ENCODE peak calls at places on chromosomes 1 and 21, in four cellular contexts. W, Y, B and I are unnamed samples.

GRCh38 chr1:36924282-36924791 is 110.0 kb downstream of the GRIK3 start:
- DNase-seq in W (peak), Y (peak), B (peak), I (no peak)

GRCh38 chr1:228107636-228108035 is 1.5 kb downstream of the MRPL55 start:
- DNase-seq in W (no peak), Y (no peak), B (no peak), I (no peak)

GRCh38 chr21:33661146-33661545 is 18.8 kb downstream of the ITSN1 start:
- DNase-seq in W (no peak), Y (peak), B (no peak), I (no peak)

GRCh38 chr1:37622131-37622530 is 12.6 kb downstream of the RSPO1 start:
- DNase-seq in W (no peak), Y (no peak), B (peak), I (no peak)

GRCh38 chr1:110948038-110948810 is 15.5 kb downstream of the LRIF1 start:
- DNase-seq in W (no peak), Y (peak), B (no peak), I (no peak)

GRCh38 chr1:234782821-234783220 is 172.8 kb upstream of the IRF2BP2 start:
- DNase-seq in W (no peak), Y (no peak), B (peak), I (no peak)

GRCh38 chr1:200139661-200140250 is 112.2 kb downstream of the NR5A2 start:
- DNase-seq in W (peak), Y (peak), B (peak), I (peak)

GRCh38 chr21:31874817-31875216 is 2.0 kb downstream of the HUNK start:
- DNase-seq in W (no peak), Y (peak), B (peak), I (no peak)

GRCh38 chr1:99598738-99599411 is 47.0 kb upstream of the PALMD start:
- DNase-seq in W (no peak), Y (no peak), B (no peak), I (no peak)

GRCh38 chr21:26881504-26882228 is 36.5 kb upstream of the ADAMTS1 start:
- DNase-seq in W (peak), Y (peak), B (peak), I (no peak)

GRCh38 chr1:116373451-116374339 is 651 bp downstream of the ATP1A1 start:
- DNase-seq in W (peak), Y (peak), B (peak), I (no peak)

GRCh38 chr1:99266731-99267130 is 2.4 kb downstream of the PLPPR4 start:
- DNase-seq in W (no peak), Y (peak), B (no peak), I (no peak)

GRCh38 chr21:28734522-28735175 is 258.0 kb downstream of the LTN1 start:
- DNase-seq in W (no peak), Y (no peak), B (no peak), I (no peak)

GRCh38 chr1:55196433-55197035 is 18.6 kb downstream of the USP24 start:
- DNase-seq in W (no peak), Y (peak), B (no peak), I (no peak)
- TF ChIP-seq EZH2phosphoT487 in W (no peak), Y (no peak), B (no peak), I (no peak)

GRCh38 chr1:40185951-40186864 is 25.0 kb downstream of the RLF start:
- DNase-seq in W (no peak), Y (peak), B (no peak), I (no peak)
- TF ChIP-seq EZH2phosphoT487 in W (no peak), Y (no peak), B (no peak), I (no peak)

DNA sequence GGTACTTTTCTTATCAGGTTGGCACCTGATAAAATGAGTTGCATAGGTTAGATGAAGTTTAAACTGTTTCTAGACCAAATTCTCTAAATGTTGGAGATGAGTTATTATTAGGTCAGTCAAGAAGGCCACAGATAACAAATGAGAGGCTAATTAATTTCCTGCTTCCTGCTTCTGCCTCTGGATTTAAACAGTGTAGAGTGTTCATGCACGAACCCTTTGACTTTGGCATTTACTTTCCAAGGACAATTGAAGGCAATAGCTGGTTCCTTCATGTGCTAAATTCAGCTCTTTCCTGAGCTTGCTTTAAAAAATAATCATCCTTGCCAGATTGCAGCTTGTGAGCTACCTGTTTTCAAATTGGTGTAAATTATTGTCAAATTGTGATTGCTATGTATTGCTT is 80.6 kb downstream of the RASAL2 start:
- DNase-seq in W (no peak), Y (no peak), B (no peak), I (no peak)
- TF ChIP-seq EZH2phosphoT487 in W (no peak), Y (no peak), B (no peak), I (no peak)

DNA sequence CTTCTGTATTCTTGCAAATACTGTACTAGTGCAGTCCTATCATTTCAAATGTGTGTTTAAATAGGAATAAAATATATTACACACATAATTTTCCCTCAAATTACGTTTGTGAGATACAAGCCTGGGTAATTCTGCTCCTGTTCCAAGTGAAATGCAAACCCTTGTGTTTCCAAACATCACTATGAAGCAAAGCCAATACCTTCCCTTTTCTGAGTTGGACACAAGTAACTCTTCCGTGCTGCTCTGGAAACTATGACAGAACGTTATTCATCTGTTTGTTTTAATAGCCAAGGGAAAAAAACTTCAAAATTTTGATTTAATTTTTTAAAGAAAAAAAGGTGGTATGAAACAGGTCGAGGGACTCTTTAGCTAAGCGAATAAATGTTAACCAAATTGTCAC is 73.7 kb upstream of the UBE2U start:
- DNase-seq in W (no peak), Y (no peak), B (no peak), I (no peak)
- TF ChIP-seq EZH2phosphoT487 in W (no peak), Y (no peak), B (no peak), I (no peak)

GRCh38 chr1:212451416-212452322 is 18.9 kb downstream of the NENF start:
- DNase-seq in W (no peak), Y (no peak), B (no peak), I (no peak)
- TF ChIP-seq EZH2phosphoT487 in W (no peak), Y (no peak), B (no peak), I (no peak)

GRCh38 chr1:3331564-3331963 is 122.9 kb upstream of the ARHGEF16 start:
- DNase-seq in W (no peak), Y (no peak), B (no peak), I (no peak)

GRCh38 chr1:3334366-3334765 is 120.1 kb upstream of the ARHGEF16 start:
- DNase-seq in W (no peak), Y (no peak), B (no peak), I (no peak)

GRCh38 chr1:3332662-3333061 is 121.8 kb upstream of the ARHGEF16 start:
- DNase-seq in W (no peak), Y (no peak), B (no peak), I (no peak)

GRCh38 chr1:3335754-3336640 is 118.5 kb upstream of the ARHGEF16 start:
- DNase-seq in W (no peak), Y (no peak), B (no peak), I (no peak)

DNA sequence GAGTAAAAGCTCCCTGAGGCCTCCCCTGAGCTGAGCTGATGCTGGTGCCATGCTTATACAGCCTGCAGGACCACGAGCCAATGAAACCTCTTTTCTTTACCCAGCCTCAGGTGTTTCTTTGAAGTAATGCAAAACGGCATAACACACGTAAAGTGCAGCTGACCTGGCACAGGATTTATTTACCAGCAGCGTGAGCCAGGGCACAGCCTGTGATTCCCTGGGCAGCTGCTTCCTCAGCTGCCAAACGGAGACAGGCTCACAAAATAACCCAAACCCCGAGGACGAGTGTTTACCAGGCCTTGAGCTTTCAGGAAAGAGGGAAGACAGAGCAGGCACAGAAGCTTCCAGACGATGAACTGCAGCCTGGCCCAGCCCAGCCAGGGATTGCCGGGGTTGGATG is 120.6 kb upstream of the ARHGEF16 start:
- DNase-seq in W (no peak), Y (no peak), B (no peak), I (no peak)
- TF ChIP-seq EZH2phosphoT487 in W (no peak), Y (no peak), B (no peak), I (no peak)